ENCODE peak calls at places on chromosomes 4 and X, in six cellular contexts. D, Q, Y, A, N and B are unnamed samples.

GRCh38 chr4:76457885-76458284 is 22.9 kb downstream of the SHROOM3 start:
- DNase-seq in D (no peak), Q (no peak), Y (no peak), A (no peak), N (no peak), B (no peak)

GRCh38 chr4:48223633-48224295 is 45.9 kb downstream of the TEC start:
- DNase-seq in D (no peak), Q (no peak), Y (no peak), A (no peak), N (peak; percentile 31), B (no peak)

GRCh38 chr4:80201326-80202151 is 4.2 kb downstream of the PRDM8 start:
- DNase-seq in D (peak; percentile 37), Q (no peak), Y (peak; percentile 53), A (peak; percentile 12), N (no peak), B (peak; percentile 74)

GRCh38 chrX:14039344-14039743 is 9.7 kb upstream of the GEMIN8 start:
- DNase-seq in D (peak; percentile 45), Q (no peak), Y (peak; percentile 76), A (peak; percentile 30), N (peak; percentile 36), B (no peak)

GRCh38 chrX:45347877-45348675 is 147.4 kb upstream of the DIPK2B start:
- DNase-seq in D (no peak), Q (peak; percentile 24), Y (peak; percentile 25), A (no peak), N (no peak), B (no peak)

GRCh38 chr4:121192500-121192899 is 28.4 kb upstream of the TNIP3 start:
- DNase-seq in D (no peak), Q (peak; percentile 16), Y (peak; percentile 79), A (peak; percentile 9), N (peak; percentile 51), B (no peak)

GRCh38 chr4:108571027-108571569 is 49.3 kb upstream of the RPL34 start:
- DNase-seq in D (no peak), Q (peak; percentile 55), Y (peak; percentile 40), A (no peak), N (no peak), B (no peak)

GRCh38 chrX:2691543-2692220 is 587 bp downstream of the CD99 start:
- DNase-seq in D (peak; percentile 72), Q (no peak), Y (peak; percentile 76), A (no peak), N (no peak), B (peak; percentile 63)

GRCh38 chr4:138765442-138765841 is 250.1 kb upstream of the NOCT start:
- DNase-seq in D (no peak), Q (no peak), Y (no peak), A (no peak), N (no peak), B (no peak)